ENCODE peak calls at places on chromosomes 16 and 17, in four cellular contexts. X is uterus, Q is neural progenitor cell, R is psoas muscle. A is an unnamed sample.

GRCh38 chr16:89282523-89282922 is 65.0 kb downstream of the ZNF778 start:
- DNase-seq in Q (no peak), X (no peak), R (no peak), A (no peak)

GRCh38 chr16:4852221-4852872 is 5.1 kb downstream of the UBN1 start:
- DNase-seq in R (no peak), X (no peak), Q (no peak), A (peak)

GRCh38 chr16:12111223-12111622 is 134.7 kb downstream of the SNX29 start:
- DNase-seq in Q (no peak), X (no peak), R (no peak), A (no peak)

GRCh38 chr17:47956818-47957590 is 679 bp downstream of the PRR15L start:
- DNase-seq in X (no peak), R (no peak), Q (no peak), A (peak)

GRCh38 chr16:9123871-9124270 is 32.4 kb downstream of the HAPSTR1 start:
- DNase-seq in R (peak), X (no peak), Q (no peak), A (no peak)

GRCh38 chr17:6684460-6684783 is 28.7 kb downstream of the SLC13A5 start:
- DNase-seq in R (no peak), Q (no peak), X (no peak), A (no peak)

GRCh38 chr16:81600275-81600674 is 155.7 kb downstream of the CMIP start:
- DNase-seq in Q (peak), R (no peak), X (no peak), A (peak)

GRCh38 chr17:81712468-81713003 is 452 bp downstream of the SLC25A10 start:
- DNase-seq in R (no peak), X (peak), Q (peak), A (peak)

GRCh38 chr16:88956546-88957455 is 20.2 kb downstream of the CBFA2T3 start:
- DNase-seq in R (peak), X (no peak), Q (no peak), A (no peak)

GRCh38 chr16:50335198-50335958 is 33.4 kb downstream of the BRD7 start:
- DNase-seq in R (no peak), Q (no peak), X (no peak), A (peak)

GRCh38 chr16:63789603-63790002 is 1332.3 kb downstream of the CDH11 start:
- DNase-seq in Q (no peak), R (no peak), X (no peak), A (peak)

GRCh38 chr16:75732871-75733270 is 6.6 kb upstream of the CPHXL start:
- DNase-seq in R (no peak), Q (no peak), X (no peak), A (no peak)

GRCh38 chr17:79001190-79002020 is 8.2 kb downstream of the CANT1 start:
- DNase-seq in X (peak), R (no peak), Q (no peak), A (no peak)

GRCh38 chr17:4566785-4567184 is 6.4 kb upstream of the GGT6 start:
- DNase-seq in Q (peak), R (peak), X (peak), A (peak)

GRCh38 chr17:31394544-31394943 is 3.1 kb downstream of the RAB11FIP4 start:
- DNase-seq in X (peak), R (no peak), Q (peak), A (peak)

GRCh38 chr17:43020789-43021738 is 1.1 kb downstream of the VAT1 start:
- DNase-seq in R (peak), X (peak), Q (peak), A (peak)

GRCh38 chr16:17921357-17921978 is 415.1 kb downstream of the NPIPA8 start:
- DNase-seq in R (no peak), Q (peak), X (no peak), A (no peak)

GRCh38 chr17:14464741-14465140 is 163.9 kb downstream of the HS3ST3B1 start:
- DNase-seq in Q (no peak), R (no peak), X (no peak), A (peak)

GRCh38 chr17:29732613-29733012 is 109.9 kb upstream of the CORO6 start:
- DNase-seq in Q (no peak), X (no peak), R (no peak), A (peak)

GRCh38 chr16:25126820-25127232 is 15.3 kb downstream of the LCMT1 start:
- DNase-seq in R (no peak), Q (no peak), X (no peak), A (peak)

GRCh38 chr16:53501216-53501859 is 1.7 kb downstream of the AKTIP start:
- DNase-seq in R (no peak), Q (no peak), X (no peak), A (peak)

GRCh38 chr16:23079683-23080221 is 69.5 kb downstream of the USP31 start:
- DNase-seq in Q (no peak), X (no peak), R (no peak), A (no peak)

GRCh38 chr17:80331820-80332219 is 71.2 kb downstream of the RNF213 start:
- DNase-seq in X (no peak), R (no peak), Q (no peak), A (no peak)

GRCh38 chr16:29907973-29908372 is 7.7 kb downstream of the ASPHD1 start:
- DNase-seq in Q (no peak), R (no peak), X (no peak), A (no peak)

GRCh38 chr17:80822700-80823410 is 168.8 kb upstream of the CHMP6 start:
- DNase-seq in X (peak), R (no peak), Q (no peak), A (no peak)

GRCh38 chr17:81036128-81036891 is 1.4 kb downstream of the BAIAP2 start:
- DNase-seq in Q (no peak), R (peak), X (no peak), A (no peak)

GRCh38 chr16:82111944-82112343 is 58.1 kb downstream of the MPHOSPH6 start:
- DNase-seq in R (no peak), X (no peak), Q (no peak), A (no peak)

GRCh38 chr17:50148226-50149098 is 2.0 kb downstream of the PPP1R9B start:
- DNase-seq in Q (peak), X (peak), R (peak), A (no peak)

GRCh38 chr17:17841620-17842025 is 4.8 kb upstream of the SREBF1 start:
- DNase-seq in R (peak), Q (no peak), X (no peak), A (no peak)

GRCh38 chr17:47983492-47984223 is 12.7 kb downstream of the CDK5RAP3 start:
- DNase-seq in R (no peak), Q (no peak), X (no peak), A (no peak)

GRCh38 chr16:30570621-30571443 is 682 bp downstream of the ZNF688 start:
- DNase-seq in X (peak), R (peak), Q (peak), A (peak)

GRCh38 chr16:9625122-9625521 is 533.7 kb downstream of the HAPSTR1 start:
- DNase-seq in Q (no peak), X (no peak), R (no peak), A (no peak)

GRCh38 chr16:23857256-23857891 is 21.6 kb downstream of the PRKCB start:
- DNase-seq in R (no peak), Q (peak), X (no peak), A (no peak)

GRCh38 chr16:2969545-2970521 is 685 bp downstream of the PAQR4 start:
- DNase-seq in Q (peak), X (no peak), R (peak), A (peak)

GRCh38 chr16:2973081-2973480 is 3.9 kb downstream of the PAQR4 start:
- DNase-seq in Q (no peak), X (no peak), R (no peak), A (no peak)

GRCh38 chr16:2971985-2972784 is 3.0 kb downstream of the PAQR4 start:
- DNase-seq in R (no peak), Q (no peak), X (no peak), A (no peak)

GRCh38 chr16:2970563-2970962 is 1.4 kb downstream of the PAQR4 start:
- DNase-seq in X (no peak), R (no peak), Q (no peak), A (no peak)

GRCh38 chr16:2971134-2971984 is 2.2 kb downstream of the PAQR4 start:
- DNase-seq in R (no peak), Q (no peak), X (no peak), A (no peak)
- TF ChIP-seq CTCF in R (no peak), Q (no peak), X (no peak), A (no peak)

DNA sequence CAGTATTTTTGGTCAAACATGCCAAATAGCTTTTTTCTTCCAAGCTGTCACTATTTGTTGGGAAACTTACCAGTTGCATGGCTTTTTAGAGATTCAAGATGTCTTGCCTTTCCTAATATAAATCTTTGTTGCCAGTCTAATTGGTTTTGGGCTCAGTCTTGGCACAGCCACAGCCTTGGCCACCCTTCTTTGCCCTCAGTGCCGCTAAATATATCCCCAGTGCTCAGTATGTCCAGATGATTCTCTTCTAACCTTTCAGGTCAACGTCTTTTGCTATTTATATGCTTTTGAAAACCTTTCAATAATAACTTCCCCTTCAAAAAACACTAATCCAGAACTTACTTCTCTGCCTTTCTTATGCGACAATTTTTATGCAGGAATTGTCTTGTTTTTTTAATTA is 483.1 kb upstream of the ZFHX3 start:
- DNase-seq in X (no peak), Q (no peak), R (no peak), A (no peak)
- TF ChIP-seq CTCF in X (no peak), Q (no peak), R (no peak), A (no peak)

DNA sequence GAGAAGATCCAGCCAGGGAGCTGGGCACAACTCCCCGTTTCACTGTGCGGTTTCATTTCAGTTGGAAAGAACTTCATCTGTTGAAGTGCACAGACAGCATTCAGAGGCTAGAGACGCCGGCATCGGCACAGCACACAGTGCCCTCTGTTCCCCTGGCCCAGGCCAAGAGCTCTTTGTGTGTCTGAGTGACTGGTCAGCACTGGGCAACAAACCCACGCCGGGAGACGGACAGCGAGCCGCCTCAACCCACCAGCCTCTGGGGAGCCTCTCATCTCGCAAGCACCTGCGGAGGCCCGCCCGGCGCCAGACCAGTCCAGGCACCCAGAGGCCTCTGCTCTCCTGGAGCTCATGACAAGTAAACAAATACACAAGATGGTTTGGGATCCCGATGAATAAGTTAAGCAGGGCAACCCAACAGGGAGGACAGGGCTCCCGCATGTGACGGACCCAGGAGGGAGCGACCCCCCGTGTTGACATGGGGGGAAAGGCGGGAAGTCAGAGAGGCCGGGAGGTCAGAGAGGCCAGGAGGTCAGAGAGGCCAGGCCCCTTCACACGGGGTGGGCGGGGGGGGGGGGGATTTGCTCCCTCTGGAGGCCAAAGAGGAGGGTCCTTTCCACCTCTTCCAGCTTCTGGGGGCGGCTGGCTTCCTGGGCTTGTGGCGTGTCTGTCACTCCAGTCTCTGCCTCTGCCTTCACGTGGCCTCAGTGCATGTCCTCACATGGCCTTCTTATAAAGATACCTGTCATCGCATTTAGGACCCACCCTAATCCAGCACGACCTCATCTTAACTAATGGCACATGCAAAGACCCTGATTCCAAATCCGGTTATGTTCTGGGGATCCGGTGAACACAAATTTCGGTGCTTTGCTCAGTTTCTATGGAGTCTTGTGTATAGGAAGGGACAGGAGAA is 25.8 kb upstream of the KLHDC4 start:
- DNase-seq in R (no peak), Q (peak), X (no peak), A (no peak)
- TF ChIP-seq CTCF in R (no peak), Q (peak), X (no peak), A (no peak)

DNA sequence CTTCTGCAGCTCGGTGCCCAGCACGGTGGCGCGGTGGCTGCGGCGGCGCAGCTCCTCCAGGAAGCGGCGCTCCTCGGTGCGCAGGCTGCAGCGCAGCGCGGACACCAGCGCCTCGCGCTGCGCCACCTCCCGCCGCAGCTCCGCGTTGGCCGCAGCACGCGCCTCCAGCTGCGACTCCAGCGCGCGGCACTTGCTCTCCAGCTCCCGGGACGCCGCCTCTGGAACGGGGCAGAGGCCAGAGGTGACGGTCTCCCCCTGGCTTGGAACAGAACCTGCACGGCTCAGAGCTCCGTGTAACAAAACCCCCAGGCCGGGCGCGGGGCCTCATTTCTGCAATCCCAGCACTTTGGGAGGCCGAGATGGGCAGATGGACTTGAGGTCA is 13.2 kb upstream of the CLUH start:
- DNase-seq in R (no peak), X (no peak), Q (peak), A (peak)
- TF ChIP-seq CTCF in R (peak), X (no peak), Q (peak), A (no peak)

GRCh38 chr17:61574542-61575351 is 16.3 kb downstream of the NACA2 start:
- DNase-seq in X (no peak), Q (peak), R (no peak), A (peak)
- TF ChIP-seq CTCF in X (peak), Q (peak), R (no peak), A (peak)

GRCh38 chr16:66164581-66164980 is 201.9 kb upstream of the CDH5 start:
- DNase-seq in X (no peak), Q (no peak), R (no peak), A (no peak)

GRCh38 chr16:66155933-66156332 is 210.6 kb upstream of the CDH5 start:
- DNase-seq in R (no peak), Q (no peak), X (no peak), A (no peak)

GRCh38 chr16:66161942-66162341 is 204.5 kb upstream of the CDH5 start:
- DNase-seq in X (no peak), Q (no peak), R (no peak), A (no peak)

GRCh38 chr16:66156538-66156937 is 210.0 kb upstream of the CDH5 start:
- DNase-seq in R (no peak), X (no peak), Q (no peak), A (no peak)

GRCh38 chr16:66159987-66160386 is 206.5 kb upstream of the CDH5 start:
- DNase-seq in X (no peak), Q (no peak), R (no peak), A (peak)
- TF ChIP-seq CTCF in X (no peak), Q (peak), R (no peak), A (peak)

A was measured in choroid plexus epithelial cell.